ENCODE peak calls at places on chromosomes 1 and 21, in seven cellular contexts. Y is SJSA1, R is tibial artery, Q is suprapubic skin, O is prostate gland, M is Peyer's patch, U is iPS DF 6.9. F is an unnamed sample.

GRCh38 chr1:22801753-22802152 is 91.1 kb downstream of the EPHB2 start:
- DNase-seq in Y (no peak), R (no peak), Q (no peak), O (no peak), M (no peak), U (no peak), F (no peak)

GRCh38 chr1:244387415-244387814 is 64.3 kb downstream of the ADSS2 start:
- DNase-seq in Y (no peak), R (no peak), Q (no peak), O (no peak), M (no peak), U (no peak), F (no peak)

GRCh38 chr21:36034211-36034913 is 26.0 kb downstream of the SETD4 start:
- DNase-seq in Y (no peak), R (no peak), Q (peak; percentile 44), O (no peak), M (no peak), U (no peak), F (no peak)

GRCh38 chr21:44552681-44553080 is 1.4 kb upstream of the KRTAP10-2 start:
- DNase-seq in Y (no peak), R (no peak), Q (no peak), O (no peak), M (peak; percentile 7), U (no peak), F (peak; percentile 35)

GRCh38 chr21:33495743-33496142 is 4.2 kb upstream of the DNAJC28 start:
- DNase-seq in Y (no peak), R (no peak), Q (no peak), O (no peak), M (no peak), U (no peak), F (no peak)

GRCh38 chr1:68231627-68232303 is 558 bp downstream of the WLS start:
- DNase-seq in Y (peak; percentile 70), R (peak; percentile 83), Q (peak; percentile 84), O (peak; percentile 83), M (peak; percentile 22), U (no peak), F (peak; percentile 85)

GRCh38 chr1:118151312-118151937 is 33.6 kb downstream of the SPAG17 start:
- DNase-seq in Y (peak; percentile 54), R (no peak), Q (no peak), O (peak; percentile 34), M (peak; percentile 17), U (peak; percentile 55), F (no peak)

GRCh38 chr1:65235867-65236805 is 73.2 kb upstream of the DNAJC6 start:
- DNase-seq in Y (no peak), R (no peak), Q (no peak), O (no peak), M (no peak), U (no peak), F (no peak)

GRCh38 chr1:230169454-230170152 is 102.6 kb downstream of the GALNT2 start:
- DNase-seq in Y (no peak), R (no peak), Q (no peak), O (no peak), M (no peak), U (no peak), F (no peak)

GRCh38 chr1:202199141-202199889 is 5.7 kb downstream of the LGR6 start:
- DNase-seq in Y (no peak), R (peak; percentile 73), Q (no peak), O (peak; percentile 41), M (no peak), U (no peak), F (no peak)

GRCh38 chr1:116879478-116880133 is 30.1 kb upstream of the PTGFRN start:
- DNase-seq in Y (no peak), R (no peak), Q (no peak), O (no peak), M (no peak), U (no peak), F (no peak)

GRCh38 chr1:31932491-31933316 is 5.5 kb downstream of the PTP4A2 start:
- DNase-seq in Y (no peak), R (no peak), Q (no peak), O (no peak), M (no peak), U (no peak), F (no peak)

GRCh38 chr1:228513244-228513900 is 26.2 kb downstream of the RNF187 start:
- DNase-seq in Y (peak; percentile 32), R (peak; percentile 33), Q (no peak), O (no peak), M (no peak), U (no peak), F (peak; percentile 35)

GRCh38 chr1:68322837-68323687 is 90.7 kb upstream of the WLS start:
- DNase-seq in Y (peak; percentile 73), R (peak; percentile 74), Q (peak; percentile 84), O (no peak), M (no peak), U (no peak), F (no peak)

GRCh38 chr1:233172201-233172600 is 123.3 kb downstream of the PCNX2 start:
- DNase-seq in Y (no peak), R (no peak), Q (no peak), O (peak; percentile 4), M (no peak), U (no peak), F (no peak)

GRCh38 chr1:226603976-226604845 is 55.6 kb downstream of the STUM start:
- DNase-seq in Y (no peak), R (no peak), Q (no peak), O (no peak), M (no peak), U (peak; percentile 39), F (no peak)

GRCh38 chr1:67173988-67174387 is 7.7 kb downstream of the IL23R start:
- DNase-seq in Y (no peak), R (no peak), Q (no peak), O (no peak), M (no peak), U (no peak), F (no peak)

GRCh38 chr1:192610114-192610958 is 25.6 kb upstream of the RGS13 start:
- DNase-seq in Y (no peak), R (no peak), Q (no peak), O (no peak), M (no peak), U (no peak), F (no peak)

GRCh38 chr1:192607836-192608235 is 28.1 kb upstream of the RGS13 start:
- DNase-seq in Y (no peak), R (no peak), Q (no peak), O (no peak), M (no peak), U (no peak), F (no peak)

GRCh38 chr1:192604979-192605620 is 29.5 kb downstream of the RGS1 start:
- DNase-seq in Y (no peak), R (no peak), Q (no peak), O (no peak), M (no peak), U (no peak), F (no peak)

GRCh38 chr1:192609110-192610079 is 26.6 kb upstream of the RGS13 start:
- DNase-seq in Y (no peak), R (peak; percentile 73), Q (peak; percentile 79), O (peak; percentile 11), M (peak; percentile 91), U (no peak), F (peak; percentile 73)

GRCh38 chr1:192608671-192609070 is 27.3 kb upstream of the RGS13 start:
- DNase-seq in Y (no peak), R (no peak), Q (no peak), O (no peak), M (no peak), U (no peak), F (no peak)
- H3K27ac ChIP-seq in Y (no peak overlapping the region), R (no peak overlapping the region), Q (no peak overlapping the region), O (no peak overlapping the region), M (no peak overlapping the region), U (no peak overlapping the region), F (no peak overlapping the region)

GRCh38 chr1:26324550-26324949 is 6.8 kb downstream of the CD52 start:
- DNase-seq in Y (no peak), R (no peak), Q (no peak), O (no peak), M (no peak), U (no peak), F (no peak)
- H3K27ac ChIP-seq in Y (no peak overlapping the region), R (no peak overlapping the region), Q (no peak overlapping the region), O (no peak overlapping the region), M (no peak overlapping the region), U (no peak overlapping the region), F (no peak overlapping the region)

GRCh38 chr1:93668121-93668520 is 13.5 kb downstream of the BCAR3 start:
- DNase-seq in Y (no peak), R (no peak), Q (no peak), O (no peak), M (no peak), U (no peak), F (no peak)
- H3K27ac ChIP-seq in Y (no peak overlapping the region), R (no peak overlapping the region), Q (no peak overlapping the region), O (no peak overlapping the region), M (no peak overlapping the region), U (no peak overlapping the region), F (no peak overlapping the region)

GRCh38 chr1:26125382-26125781 is 13.8 kb downstream of the PDIK1L start:
- DNase-seq in Y (no peak), R (no peak), Q (no peak), O (no peak), M (no peak), U (no peak), F (no peak)

GRCh38 chr1:26125946-26126320 is 14.3 kb downstream of the PDIK1L start:
- DNase-seq in Y (no peak), R (no peak), Q (no peak), O (no peak), M (no peak), U (no peak), F (no peak)

GRCh38 chr1:26127235-26128163 is 15.9 kb downstream of the PDIK1L start:
- DNase-seq in Y (no peak), R (no peak), Q (no peak), O (no peak), M (no peak), U (no peak), F (no peak)

GRCh38 chr1:26124433-26125318 is 13.1 kb downstream of the PDIK1L start:
- DNase-seq in Y (no peak), R (no peak), Q (no peak), O (no peak), M (no peak), U (no peak), F (no peak)

DNA sequence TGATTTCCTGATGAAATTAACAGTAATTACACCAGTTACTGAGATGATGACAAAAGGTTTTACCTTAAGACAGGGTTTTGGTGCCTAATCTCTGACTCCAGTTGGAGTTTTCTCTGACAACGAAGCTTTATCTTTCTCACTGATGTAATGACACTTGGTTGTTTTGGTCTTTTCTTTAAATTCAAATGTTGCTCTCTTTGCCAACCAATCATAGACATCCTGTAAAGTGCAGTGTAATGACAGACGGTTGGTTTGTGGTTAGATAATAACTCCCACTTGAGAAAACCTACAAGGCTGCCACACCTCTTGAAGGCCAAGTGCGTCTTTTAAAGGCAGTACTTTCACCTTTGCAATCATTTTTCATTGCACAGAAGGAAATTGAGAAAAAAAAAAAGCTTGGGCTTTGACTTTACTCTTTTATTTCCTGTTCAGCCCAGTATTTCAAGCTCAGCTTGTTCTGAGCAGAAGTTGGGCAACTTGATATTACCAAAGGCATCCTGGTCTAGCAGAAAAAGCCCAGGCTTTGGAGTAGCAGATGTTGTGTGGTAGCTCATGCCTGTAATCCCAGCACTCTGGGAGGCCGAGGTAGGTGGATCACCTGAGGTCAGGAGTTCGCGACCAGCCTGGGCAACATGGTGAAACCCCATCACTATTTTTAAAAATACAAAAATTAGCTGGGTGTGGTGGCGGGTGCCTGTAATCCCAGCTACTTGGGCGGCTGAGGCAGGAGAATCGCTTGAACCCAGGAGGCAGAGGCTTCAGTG is 14.9 kb downstream of the PDIK1L start:
- DNase-seq in Y (no peak), R (no peak), Q (no peak), O (peak; percentile 44), M (no peak), U (no peak), F (no peak)
- H3K27ac ChIP-seq in Y (peak overlapping the region; percentile 68), R (no peak overlapping the region), Q (peak overlapping the region; percentile 76), O (peak overlapping the region; percentile 10), M (peak overlapping the region; percentile 87), U (no peak overlapping the region), F (no peak overlapping the region)